ENCODE peak calls at places on chromosomes 12 and 14, in five cellular contexts. Q is AG04450, A is Caco-2, T is D721Med, O is nephron progenitor cell. L is an unnamed sample.

GRCh38 chr14:26008290-26008689 is 589.5 kb downstream of the NOVA1 start:
- DNase-seq in Q (no peak), A (peak), T (no peak), O (no peak), L (no peak)

GRCh38 chr12:91633734-91634357 is 451.2 kb upstream of the DCN start:
- DNase-seq in Q (no peak), A (no peak), T (no peak), O (no peak), L (no peak)

GRCh38 chr14:43579743-43580142 is 927.3 kb downstream of the FSCB start:
- DNase-seq in Q (no peak), A (no peak), T (no peak), O (no peak), L (no peak)

GRCh38 chr12:53827306-53827705 is 75.5 kb upstream of the CISTR start:
- DNase-seq in Q (no peak), A (no peak), T (no peak), O (no peak), L (no peak)

GRCh38 chr12:32761716-32762115 is 6.0 kb upstream of the YARS2 start:
- DNase-seq in Q (no peak), A (no peak), T (no peak), O (no peak), L (no peak)

GRCh38 chr12:47373554-47374150 is 293.9 kb upstream of the AMIGO2 start:
- DNase-seq in Q (no peak), A (no peak), T (no peak), O (no peak), L (no peak)

GRCh38 chr14:58299665-58300202 is 1.4 kb downstream of the ARID4A start:
- DNase-seq in Q (no peak), A (no peak), T (no peak), O (no peak), L (peak)

GRCh38 chr12:96617178-96617577 is 127.8 kb downstream of the CFAP54 start:
- DNase-seq in Q (no peak), A (peak), T (no peak), O (no peak), L (no peak)

GRCh38 chr14:87111741-87112140 is 881.2 kb downstream of the GALC start:
- DNase-seq in Q (no peak), A (no peak), T (no peak), O (no peak), L (no peak)

GRCh38 chr12:19482551-19483109 is 43.3 kb downstream of the AEBP2 start:
- DNase-seq in Q (no peak), A (no peak), T (no peak), O (no peak), L (no peak)

GRCh38 chr12:124970647-124971402 is 18.1 kb downstream of the DHX37 start:
- DNase-seq in Q (no peak), A (no peak), T (no peak), O (no peak), L (no peak)

GRCh38 chr14:96748371-96748770 is 48.8 kb upstream of the VRK1 start:
- DNase-seq in Q (no peak), A (no peak), T (no peak), O (no peak), L (no peak)

GRCh38 chr14:104229621-104230041 is 91.2 kb downstream of the KIF26A start:
- DNase-seq in Q (no peak), A (no peak), T (no peak), O (peak), L (no peak)

GRCh38 chr14:91380610-91381371 is 36.8 kb downstream of the CCDC88C start:
- DNase-seq in Q (no peak), A (no peak), T (no peak), O (no peak), L (peak)